ENCODE peak calls at places on chromosomes 16 and 17, in four cellular contexts. S is ELR, U is nephron progenitor cell, J is GM12878. E is an unnamed sample.

GRCh38 chr17:49201481-49201927 is 8.9 kb downstream of the GNGT2 start:
- DNase-seq in S (peak), U (no peak), J (no peak), E (peak)

GRCh38 chr17:65479282-65479681 is 82.2 kb downstream of the AXIN2 start:
- DNase-seq in J (no peak), U (no peak), S (no peak), E (no peak)

GRCh38 chr17:42276359-42276608 is at the start of gene STAT5B:
- DNase-seq in U (peak), S (peak), J (no peak), E (peak)

GRCh38 chr17:33072421-33073175 is 81.0 kb downstream of the SPACA3 start:
- DNase-seq in S (no peak), J (no peak), U (no peak), E (peak)

GRCh38 chr16:88854306-88855111 is 2.2 kb downstream of the GALNS start:
- DNase-seq in J (no peak), U (no peak), S (no peak), E (no peak)

GRCh38 chr17:50440172-50440837 is 14.3 kb downstream of the ACSF2 start:
- DNase-seq in S (no peak), U (no peak), J (no peak), E (no peak)

GRCh38 chr16:47018223-47018891 is 44.9 kb upstream of the DNAJA2 start:
- DNase-seq in S (peak), U (peak), J (peak), E (peak)

GRCh38 chr16:78792952-78793351 is 693.5 kb downstream of the WWOX start:
- DNase-seq in J (no peak), U (no peak), S (no peak), E (no peak)

GRCh38 chr16:5506021-5506420 is 408.4 kb upstream of the EEF2KMT start:
- DNase-seq in J (no peak), S (no peak), U (no peak), E (no peak)

GRCh38 chr16:68781784-68782183 is 44.7 kb downstream of the CDH1 start:
- DNase-seq in J (no peak), S (no peak), U (no peak), E (no peak)

GRCh38 chr16:5862103-5863003 is 764.8 kb upstream of the EEF2KMT start:
- DNase-seq in U (no peak), S (no peak), J (no peak), E (no peak)

GRCh38 chr17:78241277-78242023 is 10.0 kb downstream of the TMEM235 start:
- DNase-seq in S (peak), U (no peak), J (no peak), E (peak)

GRCh38 chr17:12089809-12090384 is 69.2 kb downstream of the MAP2K4 start:
- DNase-seq in J (no peak), U (no peak), S (peak), E (peak)

GRCh38 chr17:3951420-3951819 is 12.8 kb downstream of the ATP2A3 start:
- DNase-seq in U (no peak), J (no peak), S (no peak), E (no peak)

GRCh38 chr17:45270828-45271418 is 9.0 kb upstream of the SPATA32 start:
- DNase-seq in J (no peak), S (peak), U (peak), E (peak)

GRCh38 chr17:49952209-49952911 is 16.6 kb upstream of the DLX4 start:
- DNase-seq in J (no peak), S (peak), U (peak), E (peak)

GRCh38 chr16:89720520-89720858 is 209 bp downstream of the VPS9D1 start:
- DNase-seq in J (no peak), U (peak), S (peak), E (peak)

GRCh38 chr16:85675528-85675927 is 13.2 kb downstream of the GINS2 start:
- DNase-seq in J (no peak), S (peak), U (no peak), E (peak)

GRCh38 chr17:83131268-83132011 is 52.0 kb downstream of the METRNL start:
- DNase-seq in J (no peak), S (no peak), U (no peak), E (no peak)

GRCh38 chr16:75105306-75106061 is 11.1 kb downstream of the LDHD start:
- DNase-seq in J (no peak), S (no peak), U (no peak), E (no peak)

GRCh38 chr17:50843150-50843905 is 7.9 kb downstream of the WFIKKN2 start:
- DNase-seq in U (no peak), J (no peak), S (no peak), E (no peak)

GRCh38 chr16:85391175-85391707 is 221.9 kb upstream of the GSE1 start:
- DNase-seq in U (peak), J (no peak), S (no peak), E (no peak)

E was measured in dermis blood vessel endothelial cell.